ENCODE peak calls at places on chromosomes 4 and X, in eight cellular contexts. One of them, this sample, is unnamed.
A peak's percentile ranks its signal among the peaks of the same experiment; 100 is the strongest.

GRCh38 chrX:131199086-131199485 is 90.0 kb downstream of the IGSF1 start:
- DNase-seq in AG09309: no peak
- DNase-seq in GM19239: no peak
- DNase-seq in aorta: no peak
- DNase-seq in right atrium auricular region: no peak
- DNase-seq in ureter: no peak
- DNase-seq in NCI-H2081: no peak
- DNase-seq in WTC11: no peak
- DNase-seq in this sample: no peak

GRCh38 chr4:6204098-6204497 is 3.7 kb upstream of the JAKMIP1 start:
- DNase-seq in AG09309: no peak
- DNase-seq in GM19239: no peak
- DNase-seq in aorta: no peak
- DNase-seq in right atrium auricular region: no peak
- DNase-seq in ureter: no peak
- DNase-seq in NCI-H2081: no peak
- DNase-seq in WTC11: no peak
- DNase-seq in this sample: no peak

GRCh38 chr4:5052424-5052702 is 1.1 kb downstream of the STK32B start:
- DNase-seq in AG09309: no peak
- DNase-seq in GM19239: no peak
- DNase-seq in aorta: no peak
- DNase-seq in right atrium auricular region: no peak
- DNase-seq in ureter: no peak
- DNase-seq in NCI-H2081: no peak
- DNase-seq in WTC11: no peak
- DNase-seq in this sample: no peak

GRCh38 chr4:177182728-177183127 is 126.9 kb upstream of the NEIL3 start:
- DNase-seq in AG09309: no peak
- DNase-seq in GM19239: no peak
- DNase-seq in aorta: no peak
- DNase-seq in right atrium auricular region: no peak
- DNase-seq in ureter: no peak
- DNase-seq in NCI-H2081: no peak
- DNase-seq in WTC11: no peak
- DNase-seq in this sample: no peak

GRCh38 chrX:13515181-13515930 is 54.0 kb upstream of the EGFL6 start:
- DNase-seq in AG09309: peak; percentile 7
- DNase-seq in GM19239: no peak
- DNase-seq in aorta: no peak
- DNase-seq in right atrium auricular region: no peak
- DNase-seq in ureter: no peak
- DNase-seq in NCI-H2081: no peak
- DNase-seq in WTC11: no peak
- DNase-seq in this sample: no peak

GRCh38 chr4:147968641-147969040 is 236.8 kb downstream of the ARHGAP10 start:
- DNase-seq in AG09309: no peak
- DNase-seq in GM19239: no peak
- DNase-seq in aorta: no peak
- DNase-seq in right atrium auricular region: no peak
- DNase-seq in ureter: no peak
- DNase-seq in NCI-H2081: no peak
- DNase-seq in WTC11: no peak
- DNase-seq in this sample: no peak

GRCh38 chr4:30722916-30723270 is 2.7 kb downstream of the PCDH7 start:
- DNase-seq in AG09309: no peak
- DNase-seq in GM19239: no peak
- DNase-seq in aorta: no peak
- DNase-seq in right atrium auricular region: no peak
- DNase-seq in ureter: no peak
- DNase-seq in NCI-H2081: no peak
- DNase-seq in WTC11: peak; percentile 20
- DNase-seq in this sample: no peak

GRCh38 chr4:105088110-105088879 is 58.4 kb upstream of the TET2 start:
- DNase-seq in AG09309: peak; percentile 78
- DNase-seq in GM19239: no peak
- DNase-seq in aorta: no peak
- DNase-seq in right atrium auricular region: no peak
- DNase-seq in ureter: peak; percentile 43
- DNase-seq in NCI-H2081: no peak
- DNase-seq in WTC11: no peak
- DNase-seq in this sample: no peak

GRCh38 chr4:10722957-10723356 is 38.4 kb upstream of the CLNK start:
- DNase-seq in AG09309: no peak
- DNase-seq in GM19239: no peak
- DNase-seq in aorta: no peak
- DNase-seq in right atrium auricular region: no peak
- DNase-seq in ureter: no peak
- DNase-seq in NCI-H2081: no peak
- DNase-seq in WTC11: no peak
- DNase-seq in this sample: no peak

GRCh38 chr4:51851090-51851936 is 8.4 kb downstream of the DCUN1D4 start:
- DNase-seq in AG09309: no peak
- DNase-seq in GM19239: no peak
- DNase-seq in aorta: no peak
- DNase-seq in right atrium auricular region: no peak
- DNase-seq in ureter: no peak
- DNase-seq in NCI-H2081: no peak
- DNase-seq in WTC11: no peak
- DNase-seq in this sample: no peak

GRCh38 chr4:138053601-138054322 is 188.4 kb downstream of the SLC7A11 start:
- DNase-seq in AG09309: peak; percentile 69
- DNase-seq in GM19239: no peak
- DNase-seq in aorta: no peak
- DNase-seq in right atrium auricular region: no peak
- DNase-seq in ureter: no peak
- DNase-seq in NCI-H2081: no peak
- DNase-seq in WTC11: no peak
- DNase-seq in this sample: no peak

GRCh38 chrX:2320580-2321327 is 180.0 kb downstream of the DHRSX start:
- DNase-seq in AG09309: peak; percentile 73
- DNase-seq in GM19239: no peak
- DNase-seq in aorta: no peak
- DNase-seq in right atrium auricular region: peak; percentile 64
- DNase-seq in ureter: no peak
- DNase-seq in NCI-H2081: no peak
- DNase-seq in WTC11: no peak
- DNase-seq in this sample: no peak

GRCh38 chrX:21375795-21376069 is 1.5 kb downstream of the CNKSR2 start:
- DNase-seq in AG09309: no peak
- DNase-seq in GM19239: no peak
- DNase-seq in aorta: no peak
- DNase-seq in right atrium auricular region: no peak
- DNase-seq in ureter: no peak
- DNase-seq in NCI-H2081: peak; percentile 12
- DNase-seq in WTC11: no peak
- DNase-seq in this sample: no peak